ENCODE peak calls at places on chromosome 9, in nine cellular contexts. One of them, this sample, is unnamed.

GRCh38 chr9:17793713-17794622 is 215.1 kb downstream of the SH3GL2 start:
- DNase-seq in NCI-H187 treated with DMSO at 0.1 percent for 48 hours: no peak
- DNase-seq in mesothelial cell of epicardium: no peak
- DNase-seq in NT2/D1: no peak
- DNase-seq in stimulated activated CD8-positive, alpha-beta memory T cell treated with anti-CD3 and anti-CD28 coated beads, Interleukin-15, amount 100 ng/mL, for 1 hour: no peak
- DNase-seq in nucleus accumbens: no peak
- DNase-seq in islet precursor cell: peak
- DNase-seq in RWPE1: no peak
- DNase-seq in CD4-positive, alpha-beta T cell: no peak
- DNase-seq in this sample: no peak

GRCh38 chr9:18238254-18238653 is 235.7 kb upstream of the ADAMTSL1 start:
- DNase-seq in NCI-H187 treated with DMSO at 0.1 percent for 48 hours: no peak
- DNase-seq in mesothelial cell of epicardium: no peak
- DNase-seq in NT2/D1: no peak
- DNase-seq in stimulated activated CD8-positive, alpha-beta memory T cell treated with anti-CD3 and anti-CD28 coated beads, Interleukin-15, amount 100 ng/mL, for 1 hour: no peak
- DNase-seq in nucleus accumbens: no peak
- DNase-seq in islet precursor cell: no peak
- DNase-seq in RWPE1: peak
- DNase-seq in CD4-positive, alpha-beta T cell: no peak
- DNase-seq in this sample: no peak

GRCh38 chr9:70120834-70121510 is 77.3 kb downstream of the MAMDC2 start:
- DNase-seq in NCI-H187 treated with DMSO at 0.1 percent for 48 hours: no peak
- DNase-seq in mesothelial cell of epicardium: no peak
- DNase-seq in NT2/D1: no peak
- DNase-seq in stimulated activated CD8-positive, alpha-beta memory T cell treated with anti-CD3 and anti-CD28 coated beads, Interleukin-15, amount 100 ng/mL, for 1 hour: no peak
- DNase-seq in nucleus accumbens: no peak
- DNase-seq in islet precursor cell: peak
- DNase-seq in RWPE1: peak
- DNase-seq in CD4-positive, alpha-beta T cell: no peak
- DNase-seq in this sample: no peak

GRCh38 chr9:90428517-90428916 is 214.1 kb downstream of the DIRAS2 start:
- DNase-seq in NCI-H187 treated with DMSO at 0.1 percent for 48 hours: no peak
- DNase-seq in mesothelial cell of epicardium: no peak
- DNase-seq in NT2/D1: no peak
- DNase-seq in stimulated activated CD8-positive, alpha-beta memory T cell treated with anti-CD3 and anti-CD28 coated beads, Interleukin-15, amount 100 ng/mL, for 1 hour: no peak
- DNase-seq in nucleus accumbens: no peak
- DNase-seq in islet precursor cell: no peak
- DNase-seq in RWPE1: no peak
- DNase-seq in CD4-positive, alpha-beta T cell: no peak
- DNase-seq in this sample: no peak

GRCh38 chr9:130041648-130042405 is 1.2 kb downstream of the FNBP1 start:
- DNase-seq in NCI-H187 treated with DMSO at 0.1 percent for 48 hours: no peak
- DNase-seq in mesothelial cell of epicardium: peak
- DNase-seq in NT2/D1: no peak
- DNase-seq in stimulated activated CD8-positive, alpha-beta memory T cell treated with anti-CD3 and anti-CD28 coated beads, Interleukin-15, amount 100 ng/mL, for 1 hour: no peak
- DNase-seq in nucleus accumbens: no peak
- DNase-seq in islet precursor cell: peak
- DNase-seq in RWPE1: peak
- DNase-seq in CD4-positive, alpha-beta T cell: no peak
- DNase-seq in this sample: no peak

GRCh38 chr9:134066546-134066922 is 1.3 kb downstream of the BRD3 start:
- DNase-seq in NCI-H187 treated with DMSO at 0.1 percent for 48 hours: no peak
- DNase-seq in mesothelial cell of epicardium: no peak
- DNase-seq in NT2/D1: no peak
- DNase-seq in stimulated activated CD8-positive, alpha-beta memory T cell treated with anti-CD3 and anti-CD28 coated beads, Interleukin-15, amount 100 ng/mL, for 1 hour: no peak
- DNase-seq in nucleus accumbens: no peak
- DNase-seq in islet precursor cell: peak
- DNase-seq in RWPE1: peak
- DNase-seq in CD4-positive, alpha-beta T cell: no peak
- DNase-seq in this sample: no peak

GRCh38 chr9:125409217-125409636 is 147.6 kb downstream of the GAPVD1 start:
- DNase-seq in NCI-H187 treated with DMSO at 0.1 percent for 48 hours: no peak
- DNase-seq in mesothelial cell of epicardium: no peak
- DNase-seq in NT2/D1: no peak
- DNase-seq in stimulated activated CD8-positive, alpha-beta memory T cell treated with anti-CD3 and anti-CD28 coated beads, Interleukin-15, amount 100 ng/mL, for 1 hour: no peak
- DNase-seq in nucleus accumbens: no peak
- DNase-seq in islet precursor cell: no peak
- DNase-seq in RWPE1: peak
- DNase-seq in CD4-positive, alpha-beta T cell: no peak
- DNase-seq in this sample: no peak

GRCh38 chr9:119963258-119963797 is 594.1 kb upstream of the BRINP1 start:
- DNase-seq in NCI-H187 treated with DMSO at 0.1 percent for 48 hours: no peak
- DNase-seq in mesothelial cell of epicardium: no peak
- DNase-seq in NT2/D1: peak
- DNase-seq in stimulated activated CD8-positive, alpha-beta memory T cell treated with anti-CD3 and anti-CD28 coated beads, Interleukin-15, amount 100 ng/mL, for 1 hour: no peak
- DNase-seq in nucleus accumbens: no peak
- DNase-seq in islet precursor cell: peak
- DNase-seq in RWPE1: no peak
- DNase-seq in CD4-positive, alpha-beta T cell: no peak
- DNase-seq in this sample: no peak

GRCh38 chr9:16626577-16627130 is 243.8 kb downstream of the BNC2 start:
- DNase-seq in NCI-H187 treated with DMSO at 0.1 percent for 48 hours: no peak
- DNase-seq in mesothelial cell of epicardium: no peak
- DNase-seq in NT2/D1: no peak
- DNase-seq in stimulated activated CD8-positive, alpha-beta memory T cell treated with anti-CD3 and anti-CD28 coated beads, Interleukin-15, amount 100 ng/mL, for 1 hour: no peak
- DNase-seq in nucleus accumbens: no peak
- DNase-seq in islet precursor cell: peak
- DNase-seq in RWPE1: peak
- DNase-seq in CD4-positive, alpha-beta T cell: no peak
- DNase-seq in this sample: peak

GRCh38 chr9:5499889-5500398 is 10.4 kb upstream of the PDCD1LG2 start:
- DNase-seq in NCI-H187 treated with DMSO at 0.1 percent for 48 hours: no peak
- DNase-seq in mesothelial cell of epicardium: no peak
- DNase-seq in NT2/D1: no peak
- DNase-seq in stimulated activated CD8-positive, alpha-beta memory T cell treated with anti-CD3 and anti-CD28 coated beads, Interleukin-15, amount 100 ng/mL, for 1 hour: no peak
- DNase-seq in nucleus accumbens: no peak
- DNase-seq in islet precursor cell: no peak
- DNase-seq in RWPE1: no peak
- DNase-seq in CD4-positive, alpha-beta T cell: no peak
- DNase-seq in this sample: no peak

GRCh38 chr9:101311759-101312420 is 72.9 kb downstream of the BAAT start:
- DNase-seq in NCI-H187 treated with DMSO at 0.1 percent for 48 hours: peak
- DNase-seq in mesothelial cell of epicardium: no peak
- DNase-seq in NT2/D1: peak
- DNase-seq in stimulated activated CD8-positive, alpha-beta memory T cell treated with anti-CD3 and anti-CD28 coated beads, Interleukin-15, amount 100 ng/mL, for 1 hour: no peak
- DNase-seq in nucleus accumbens: no peak
- DNase-seq in islet precursor cell: no peak
- DNase-seq in RWPE1: peak
- DNase-seq in CD4-positive, alpha-beta T cell: no peak
- DNase-seq in this sample: peak

GRCh38 chr9:133377721-133378216 is 1.6 kb downstream of the STKLD1 start:
- DNase-seq in NCI-H187 treated with DMSO at 0.1 percent for 48 hours: no peak
- DNase-seq in mesothelial cell of epicardium: no peak
- DNase-seq in NT2/D1: no peak
- DNase-seq in stimulated activated CD8-positive, alpha-beta memory T cell treated with anti-CD3 and anti-CD28 coated beads, Interleukin-15, amount 100 ng/mL, for 1 hour: no peak
- DNase-seq in nucleus accumbens: no peak
- DNase-seq in islet precursor cell: no peak
- DNase-seq in RWPE1: no peak
- DNase-seq in CD4-positive, alpha-beta T cell: no peak
- DNase-seq in this sample: no peak

GRCh38 chr9:78685471-78685870 is 388.5 kb downstream of the PSAT1 start:
- DNase-seq in NCI-H187 treated with DMSO at 0.1 percent for 48 hours: no peak
- DNase-seq in mesothelial cell of epicardium: no peak
- DNase-seq in NT2/D1: no peak
- DNase-seq in stimulated activated CD8-positive, alpha-beta memory T cell treated with anti-CD3 and anti-CD28 coated beads, Interleukin-15, amount 100 ng/mL, for 1 hour: no peak
- DNase-seq in nucleus accumbens: no peak
- DNase-seq in islet precursor cell: no peak
- DNase-seq in RWPE1: no peak
- DNase-seq in CD4-positive, alpha-beta T cell: no peak
- DNase-seq in this sample: no peak

GRCh38 chr9:38119570-38119969 is 50.5 kb upstream of the SHB start:
- DNase-seq in NCI-H187 treated with DMSO at 0.1 percent for 48 hours: no peak
- DNase-seq in mesothelial cell of epicardium: no peak
- DNase-seq in NT2/D1: no peak
- DNase-seq in stimulated activated CD8-positive, alpha-beta memory T cell treated with anti-CD3 and anti-CD28 coated beads, Interleukin-15, amount 100 ng/mL, for 1 hour: no peak
- DNase-seq in nucleus accumbens: no peak
- DNase-seq in islet precursor cell: no peak
- DNase-seq in RWPE1: peak
- DNase-seq in CD4-positive, alpha-beta T cell: no peak
- DNase-seq in this sample: no peak

GRCh38 chr9:23821400-23822181 is 4.4 kb downstream of the ELAVL2 start:
- DNase-seq in NCI-H187 treated with DMSO at 0.1 percent for 48 hours: no peak
- DNase-seq in mesothelial cell of epicardium: peak
- DNase-seq in NT2/D1: no peak
- DNase-seq in stimulated activated CD8-positive, alpha-beta memory T cell treated with anti-CD3 and anti-CD28 coated beads, Interleukin-15, amount 100 ng/mL, for 1 hour: no peak
- DNase-seq in nucleus accumbens: no peak
- DNase-seq in islet precursor cell: peak
- DNase-seq in RWPE1: peak
- DNase-seq in CD4-positive, alpha-beta T cell: no peak
- DNase-seq in this sample: no peak

GRCh38 chr9:19488721-19489120 is 79.9 kb downstream of the ACER2 start:
- DNase-seq in NCI-H187 treated with DMSO at 0.1 percent for 48 hours: no peak
- DNase-seq in mesothelial cell of epicardium: no peak
- DNase-seq in NT2/D1: no peak
- DNase-seq in stimulated activated CD8-positive, alpha-beta memory T cell treated with anti-CD3 and anti-CD28 coated beads, Interleukin-15, amount 100 ng/mL, for 1 hour: no peak
- DNase-seq in nucleus accumbens: no peak
- DNase-seq in islet precursor cell: no peak
- DNase-seq in RWPE1: no peak
- DNase-seq in CD4-positive, alpha-beta T cell: no peak
- DNase-seq in this sample: no peak

GRCh38 chr9:71920456-71921189 is 9.2 kb downstream of the C9orf85 start:
- DNase-seq in NCI-H187 treated with DMSO at 0.1 percent for 48 hours: no peak
- DNase-seq in mesothelial cell of epicardium: no peak
- DNase-seq in NT2/D1: no peak
- DNase-seq in stimulated activated CD8-positive, alpha-beta memory T cell treated with anti-CD3 and anti-CD28 coated beads, Interleukin-15, amount 100 ng/mL, for 1 hour: no peak
- DNase-seq in nucleus accumbens: no peak
- DNase-seq in islet precursor cell: no peak
- DNase-seq in RWPE1: no peak
- DNase-seq in CD4-positive, alpha-beta T cell: no peak
- DNase-seq in this sample: no peak